ENCODE peak calls at places on chromosomes 11 and 22, in six cellular contexts. One of them, this sample, is unnamed.

GRCh38 chr22:42801537-42802165 is 55.4 kb downstream of the ARFGAP3 start:
- DNase-seq in neural progenitor cell: no peak
- DNase-seq in mammary epithelial cell: no peak
- DNase-seq in fibroblast of lung: no peak
- DNase-seq in endothelial cell of umbilical vein: no peak
- DNase-seq in HCT116: no peak
- DNase-seq in this sample: no peak

GRCh38 chr22:20203142-20204099 is 52.6 kb upstream of the CCDC188 start:
- DNase-seq in neural progenitor cell: peak
- DNase-seq in mammary epithelial cell: no peak
- DNase-seq in fibroblast of lung: peak
- DNase-seq in endothelial cell of umbilical vein: peak
- DNase-seq in HCT116: no peak
- DNase-seq in this sample: no peak

GRCh38 chr22:39967103-39967829 is 7.1 kb downstream of the TMA7B start:
- DNase-seq in neural progenitor cell: no peak
- DNase-seq in mammary epithelial cell: peak
- DNase-seq in fibroblast of lung: peak
- DNase-seq in endothelial cell of umbilical vein: peak
- DNase-seq in HCT116: no peak
- DNase-seq in this sample: no peak

GRCh38 chr22:19707347-19708322 is 6.7 kb upstream of the SEPTIN5 start:
- DNase-seq in neural progenitor cell: no peak
- DNase-seq in mammary epithelial cell: no peak
- DNase-seq in fibroblast of lung: no peak
- DNase-seq in endothelial cell of umbilical vein: no peak
- DNase-seq in HCT116: no peak
- DNase-seq in this sample: no peak

GRCh38 chr22:26949193-26949592 is 291.8 kb downstream of the MIAT start:
- DNase-seq in neural progenitor cell: peak
- DNase-seq in mammary epithelial cell: peak
- DNase-seq in fibroblast of lung: peak
- DNase-seq in endothelial cell of umbilical vein: no peak
- DNase-seq in HCT116: no peak
- DNase-seq in this sample: no peak

GRCh38 chr11:17366491-17366890 is 14.9 kb downstream of the NCR3LG1 start:
- DNase-seq in neural progenitor cell: no peak
- DNase-seq in mammary epithelial cell: peak
- DNase-seq in fibroblast of lung: no peak
- DNase-seq in endothelial cell of umbilical vein: no peak
- DNase-seq in HCT116: no peak
- DNase-seq in this sample: no peak

GRCh38 chr11:92300871-92301270 is 76.3 kb downstream of the FAT3 start:
- DNase-seq in neural progenitor cell: no peak
- DNase-seq in mammary epithelial cell: no peak
- DNase-seq in fibroblast of lung: no peak
- DNase-seq in endothelial cell of umbilical vein: no peak
- DNase-seq in HCT116: no peak
- DNase-seq in this sample: no peak

GRCh38 chr11:118106789-118107335 is 20.1 kb upstream of the SMIM35 start:
- DNase-seq in neural progenitor cell: no peak
- DNase-seq in mammary epithelial cell: peak
- DNase-seq in fibroblast of lung: no peak
- DNase-seq in endothelial cell of umbilical vein: no peak
- DNase-seq in HCT116: no peak
- DNase-seq in this sample: no peak

GRCh38 chr22:31241200-31241599 is 29.1 kb downstream of the LIMK2 start:
- DNase-seq in neural progenitor cell: no peak
- DNase-seq in mammary epithelial cell: no peak
- DNase-seq in fibroblast of lung: no peak
- DNase-seq in endothelial cell of umbilical vein: peak
- DNase-seq in HCT116: no peak
- DNase-seq in this sample: no peak

GRCh38 chr11:73085189-73085875 is 56.8 kb downstream of the FCHSD2 start:
- DNase-seq in neural progenitor cell: no peak
- DNase-seq in mammary epithelial cell: peak
- DNase-seq in fibroblast of lung: no peak
- DNase-seq in endothelial cell of umbilical vein: no peak
- DNase-seq in HCT116: no peak
- DNase-seq in this sample: no peak

GRCh38 chr11:35566885-35567284 is 41.5 kb upstream of the PAMR1 start:
- DNase-seq in neural progenitor cell: no peak
- DNase-seq in mammary epithelial cell: no peak
- DNase-seq in fibroblast of lung: no peak
- DNase-seq in endothelial cell of umbilical vein: no peak
- DNase-seq in HCT116: no peak
- DNase-seq in this sample: no peak

GRCh38 chr11:79436911-79437273 is 3.9 kb downstream of the TENM4 start:
- DNase-seq in neural progenitor cell: no peak
- DNase-seq in mammary epithelial cell: no peak
- DNase-seq in fibroblast of lung: no peak
- DNase-seq in endothelial cell of umbilical vein: no peak
- DNase-seq in HCT116: no peak
- DNase-seq in this sample: no peak

GRCh38 chr11:79437981-79438630 is 2.7 kb downstream of the TENM4 start:
- DNase-seq in neural progenitor cell: peak
- DNase-seq in mammary epithelial cell: peak
- DNase-seq in fibroblast of lung: peak
- DNase-seq in endothelial cell of umbilical vein: no peak
- DNase-seq in HCT116: no peak
- DNase-seq in this sample: no peak

GRCh38 chr11:79438631-79439429 is 2.0 kb downstream of the TENM4 start:
- DNase-seq in neural progenitor cell: peak
- DNase-seq in mammary epithelial cell: peak
- DNase-seq in fibroblast of lung: peak
- DNase-seq in endothelial cell of umbilical vein: no peak
- DNase-seq in HCT116: no peak
- DNase-seq in this sample: peak

GRCh38 chr11:79439430-79439892 is 1.4 kb downstream of the TENM4 start:
- DNase-seq in neural progenitor cell: no peak
- DNase-seq in mammary epithelial cell: peak
- DNase-seq in fibroblast of lung: peak
- DNase-seq in endothelial cell of umbilical vein: no peak
- DNase-seq in HCT116: no peak
- DNase-seq in this sample: peak

DNA sequence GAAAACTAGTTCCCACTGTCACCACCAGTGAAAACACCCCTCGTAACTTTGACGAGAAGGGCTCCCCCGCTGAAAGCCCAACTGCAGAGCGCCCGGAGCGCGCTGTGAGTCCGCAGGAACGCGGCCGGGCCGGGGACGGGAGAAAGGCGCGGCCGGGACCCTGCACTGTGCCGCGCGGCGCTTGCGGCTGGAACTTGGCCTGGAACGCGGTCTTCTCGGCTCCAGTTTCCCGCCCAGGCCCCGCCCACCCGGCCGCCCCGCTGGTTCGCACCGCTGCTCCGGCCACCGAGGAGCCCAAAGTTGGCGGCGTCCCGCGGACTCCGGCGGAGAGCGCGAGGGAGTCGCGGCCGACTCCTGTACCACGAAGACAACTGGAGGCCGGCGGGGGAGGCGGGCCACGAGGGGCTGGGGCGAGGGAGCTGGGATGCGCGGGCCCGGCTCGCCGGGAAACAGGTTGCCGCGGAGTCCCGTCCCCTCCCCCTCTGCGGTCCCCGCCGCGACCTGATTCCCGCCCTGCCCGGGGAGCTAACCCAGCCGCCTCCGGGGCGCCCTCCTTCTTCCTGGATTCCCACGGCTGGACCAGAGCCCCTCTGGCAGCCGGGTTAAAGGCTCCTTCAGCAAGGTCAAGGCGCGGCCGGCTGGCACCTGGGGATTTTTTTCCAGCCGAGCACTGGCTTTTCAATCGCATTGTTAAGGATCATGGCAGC is 3.4 kb downstream of the TENM4 start:
- DNase-seq in neural progenitor cell: peak
- DNase-seq in mammary epithelial cell: peak
- DNase-seq in fibroblast of lung: peak
- DNase-seq in endothelial cell of umbilical vein: peak
- DNase-seq in HCT116: no peak
- DNase-seq in this sample: peak
- TF ChIP-seq EZH2 in neural progenitor cell: peak
- TF ChIP-seq EZH2 in mammary epithelial cell: no peak
- TF ChIP-seq EZH2 in fibroblast of lung: no peak
- TF ChIP-seq EZH2 in endothelial cell of umbilical vein: peak
- TF ChIP-seq EZH2 in HCT116: no peak
- TF ChIP-seq EZH2 in this sample: no peak

GRCh38 chr11:1389932-1390587 is at the start of gene BRSK2:
- DNase-seq in neural progenitor cell: no peak
- DNase-seq in mammary epithelial cell: no peak
- DNase-seq in fibroblast of lung: no peak
- DNase-seq in endothelial cell of umbilical vein: no peak
- DNase-seq in HCT116: no peak
- DNase-seq in this sample: no peak
- H3K9ac ChIP-seq in neural progenitor cell: no peak
- H3K9ac ChIP-seq in mammary epithelial cell: no peak
- H3K9ac ChIP-seq in fibroblast of lung: peak
- H3K9ac ChIP-seq in endothelial cell of umbilical vein: peak
- H3K9ac ChIP-seq in HCT116: peak
- H3K9ac ChIP-seq in this sample: no peak

GRCh38 chr11:67022341-67022933 is 497 bp upstream of the SYT12 start:
- DNase-seq in neural progenitor cell: no peak
- DNase-seq in mammary epithelial cell: peak
- DNase-seq in fibroblast of lung: peak
- DNase-seq in endothelial cell of umbilical vein: no peak
- DNase-seq in HCT116: peak
- DNase-seq in this sample: no peak
- H3K4me2 ChIP-seq in neural progenitor cell: peak
- H3K4me2 ChIP-seq in mammary epithelial cell: peak
- H3K4me2 ChIP-seq in fibroblast of lung: peak
- H3K4me2 ChIP-seq in endothelial cell of umbilical vein: peak
- H3K4me2 ChIP-seq in HCT116: peak
- H3K4me2 ChIP-seq in this sample: no peak

DNA sequence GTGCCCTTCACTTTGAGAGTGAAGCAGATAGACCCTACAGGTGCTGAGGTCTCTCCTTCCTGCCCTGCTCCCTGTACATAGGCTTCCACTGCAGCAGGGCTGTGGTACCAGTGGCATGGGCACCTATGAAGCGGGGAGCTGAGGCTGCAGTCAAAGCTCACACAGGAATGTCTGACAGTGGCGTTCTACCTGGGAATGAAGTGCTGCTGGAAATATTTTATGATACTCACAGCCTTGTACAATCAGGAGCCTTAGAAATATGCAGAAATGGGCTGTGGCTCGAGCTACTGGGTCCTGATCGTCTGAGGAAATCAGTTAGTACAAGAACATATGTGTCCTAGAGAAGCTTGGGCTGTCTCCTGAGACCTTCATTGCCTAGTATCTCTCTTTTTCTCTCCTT is 24.8 kb downstream of the MRPL16 start:
- DNase-seq in neural progenitor cell: no peak
- DNase-seq in mammary epithelial cell: no peak
- DNase-seq in fibroblast of lung: no peak
- DNase-seq in endothelial cell of umbilical vein: no peak
- DNase-seq in HCT116: no peak
- DNase-seq in this sample: no peak
- TF ChIP-seq EZH2 in neural progenitor cell: no peak
- TF ChIP-seq EZH2 in mammary epithelial cell: no peak
- TF ChIP-seq EZH2 in fibroblast of lung: no peak
- TF ChIP-seq EZH2 in endothelial cell of umbilical vein: no peak
- TF ChIP-seq EZH2 in HCT116: no peak
- TF ChIP-seq EZH2 in this sample: no peak

DNA sequence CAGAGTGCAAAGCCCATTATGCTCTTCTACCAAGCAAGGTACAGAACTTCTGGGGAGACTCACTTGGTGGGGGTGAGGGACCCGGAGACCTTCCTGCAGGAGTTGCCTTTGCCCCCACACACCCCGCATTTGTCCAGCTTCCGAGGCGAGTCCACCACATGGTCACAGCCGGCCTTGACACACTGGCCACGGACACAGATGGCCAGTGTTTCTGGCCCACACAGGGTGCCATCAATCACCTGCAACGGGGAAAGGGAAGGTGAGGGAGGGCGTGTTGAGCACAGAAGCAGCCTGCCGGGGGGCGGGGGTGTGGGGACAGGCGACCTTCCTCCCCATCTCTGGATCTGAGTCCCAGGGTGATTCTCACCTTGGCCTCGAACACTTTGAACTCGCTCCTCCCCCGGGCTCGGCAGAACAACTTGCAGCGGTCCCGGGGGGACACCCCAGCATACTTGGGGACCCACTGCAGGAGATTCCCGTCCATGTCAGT is 20.0 kb downstream of the ADAMTS8 start:
- DNase-seq in neural progenitor cell: no peak
- DNase-seq in mammary epithelial cell: no peak
- DNase-seq in fibroblast of lung: no peak
- DNase-seq in endothelial cell of umbilical vein: no peak
- DNase-seq in HCT116: no peak
- DNase-seq in this sample: no peak
- H3K9ac ChIP-seq in neural progenitor cell: no peak
- H3K9ac ChIP-seq in mammary epithelial cell: no peak
- H3K9ac ChIP-seq in fibroblast of lung: no peak
- H3K9ac ChIP-seq in endothelial cell of umbilical vein: no peak
- H3K9ac ChIP-seq in HCT116: no peak
- H3K9ac ChIP-seq in this sample: no peak